ENCODE peak calls at places on chromosomes 16 and 17, in five cellular contexts. B is HepG2, F is A549, C is GM12878, R is K562. L is an unnamed sample.

GRCh38 chr16:85471469-85472431 is 141.4 kb upstream of the GSE1 start:
- DNase-seq in B (no peak), F (no peak), C (no peak), R (no peak), L (no peak)

GRCh38 chr17:35051183-35051578 is 12.3 kb downstream of the RFFL start:
- DNase-seq in B (peak; percentile 81), F (no peak), C (no peak), R (peak; percentile 13), L (no peak)

GRCh38 chr17:2075336-2076056 is 20.6 kb downstream of the HIC1 start:
- DNase-seq in B (no peak), F (no peak), C (no peak), R (no peak), L (peak; percentile 53)

GRCh38 chr16:65044861-65045260 is 77.0 kb downstream of the CDH11 start:
- DNase-seq in B (no peak), F (no peak), C (no peak), R (no peak), L (no peak)

GRCh38 chr16:11497851-11498289 is 88.8 kb downstream of the LITAF start:
- DNase-seq in B (peak; percentile 75), F (no peak), C (no peak), R (no peak), L (no peak)

GRCh38 chr17:15469260-15469659 is 1.8 kb upstream of the CDRT4 start:
- DNase-seq in B (no peak), F (no peak), C (no peak), R (no peak), L (no peak)

GRCh38 chr17:82846061-82846691 is 6.4 kb upstream of the ZNF750 start:
- DNase-seq in B (no peak), F (no peak), C (no peak), R (no peak), L (no peak)

GRCh38 chr17:66107731-66108130 is 84.2 kb downstream of the CEP112 start:
- DNase-seq in B (no peak), F (no peak), C (no peak), R (no peak), L (no peak)

GRCh38 chr17:36500745-36501225 is 14.3 kb downstream of the ZNHIT3 start:
- DNase-seq in B (no peak), F (no peak), C (no peak), R (no peak), L (no peak)

GRCh38 chr16:22425036-22425801 is 50.8 kb upstream of the CDR2 start:
- DNase-seq in B (no peak), F (no peak), C (no peak), R (no peak), L (no peak)

GRCh38 chr16:25138130-25138529 is 26.6 kb downstream of the LCMT1 start:
- DNase-seq in B (no peak), F (no peak), C (no peak), R (no peak), L (no peak)

GRCh38 chr17:73952498-73953205 is 250.8 kb upstream of the RPL38 start:
- DNase-seq in B (no peak), F (peak; percentile 82), C (no peak), R (peak; percentile 58), L (peak; percentile 71)

GRCh38 chr17:60147553-60148241 is 2.1 kb upstream of the CA4 start:
- DNase-seq in B (no peak), F (no peak), C (no peak), R (no peak), L (no peak)

GRCh38 chr16:84368327-84368996 is at the start of gene ATP2C2:
- DNase-seq in B (no peak), F (no peak), C (no peak), R (peak; percentile 36), L (peak; percentile 93)

GRCh38 chr17:74821655-74822328 is 37.9 kb downstream of the GRIN2C start:
- DNase-seq in B (no peak), F (no peak), C (no peak), R (no peak), L (no peak)

GRCh38 chr17:65064452-65065019 is 8.0 kb upstream of the GNA13 start:
- DNase-seq in B (peak; percentile 88), F (peak; percentile 32), C (no peak), R (no peak), L (no peak)

GRCh38 chr17:44829558-44830358 is at the start of gene GJC1:
- DNase-seq in B (no peak), F (peak; percentile 49), C (no peak), R (peak; percentile 71), L (peak; percentile 85)
- TF ChIP-seq JUNB in B (no peak), F (no peak), C (no peak), R (no peak), L (no peak)

GRCh38 chr16:26645629-26646028 is 421.1 kb upstream of the C16orf82 start:
- DNase-seq in B (no peak), F (no peak), C (no peak), R (peak; percentile 43), L (peak; percentile 71)
- TF ChIP-seq JUNB in B (no peak), F (no peak), C (no peak), R (no peak), L (no peak)

GRCh38 chr17:51060396-51060795 is 60.3 kb downstream of the SPAG9 start:
- DNase-seq in B (no peak), F (no peak), C (no peak), R (no peak), L (no peak)
- TF ChIP-seq JUNB in B (no peak), F (no peak), C (no peak), R (no peak), L (no peak)

GRCh38 chr16:70593544-70593943 is 52.8 kb upstream of the IL34 start:
- DNase-seq in B (no peak), F (no peak), C (no peak), R (no peak), L (no peak)

GRCh38 chr16:70597135-70597534 is 49.2 kb upstream of the IL34 start:
- DNase-seq in B (no peak), F (no peak), C (no peak), R (no peak), L (no peak)

GRCh38 chr16:70591609-70592008 is 54.8 kb upstream of the IL34 start:
- DNase-seq in B (no peak), F (no peak), C (no peak), R (no peak), L (no peak)

GRCh38 chr16:70592106-70592571 is 54.2 kb upstream of the IL34 start:
- DNase-seq in B (no peak), F (no peak), C (no peak), R (no peak), L (no peak)

GRCh38 chr16:70594569-70594968 is 51.8 kb upstream of the IL34 start:
- DNase-seq in B (no peak), F (no peak), C (no peak), R (no peak), L (no peak)
- TF ChIP-seq JUNB in B (no peak), F (no peak), C (no peak), R (no peak), L (no peak)

GRCh38 chr17:58335779-58336455 is 7.3 kb upstream of the TSPOAP1 start:
- DNase-seq in B (peak; percentile 63), F (no peak), C (peak; percentile 76), R (no peak), L (no peak)

GRCh38 chr17:58337600-58338453 is 9.2 kb upstream of the TSPOAP1 start:
- DNase-seq in B (peak; percentile 82), F (no peak), C (peak; percentile 90), R (peak; percentile 60), L (peak; percentile 92)

GRCh38 chr17:58338454-58338841 is 9.9 kb upstream of the TSPOAP1 start:
- DNase-seq in B (no peak), F (no peak), C (no peak), R (no peak), L (no peak)

GRCh38 chr17:58336456-58337094 is 8.0 kb upstream of the TSPOAP1 start:
- DNase-seq in B (no peak), F (no peak), C (no peak), R (no peak), L (no peak)

DNA sequence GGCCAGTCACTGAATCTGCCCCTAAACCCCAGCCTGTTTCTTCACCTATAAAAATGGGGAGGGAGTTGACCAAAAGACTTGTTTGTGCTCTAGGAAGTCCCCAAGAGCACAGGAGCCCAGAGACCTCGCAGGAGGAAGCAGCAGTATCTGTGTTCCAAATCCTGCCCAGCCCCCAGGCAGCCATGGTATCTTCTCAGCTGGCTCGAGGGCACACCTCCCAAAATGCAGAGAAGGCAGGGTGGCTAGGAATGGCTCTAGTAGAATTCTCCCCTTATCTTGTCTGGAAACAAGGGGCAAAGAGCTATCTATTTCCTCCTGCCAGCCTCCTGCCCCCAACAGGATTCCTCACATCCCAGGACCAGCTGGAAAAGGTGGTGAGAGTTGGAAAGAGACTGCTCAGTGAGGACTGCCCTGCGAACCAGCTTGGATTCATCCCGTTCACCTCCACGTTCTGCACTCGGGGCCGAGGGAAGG is 8.6 kb upstream of the TSPOAP1 start:
- DNase-seq in B (no peak), F (no peak), C (no peak), R (no peak), L (peak; percentile 17)
- TF ChIP-seq JUNB in B (no peak), F (no peak), C (no peak), R (no peak), L (no peak)

GRCh38 chr16:70437017-70437581 is 1.8 kb downstream of the ST3GAL2 start:
- DNase-seq in B (peak; percentile 57), F (no peak), C (no peak), R (peak; percentile 64), L (peak; percentile 82)
- TF ChIP-seq JUNB in B (no peak), F (no peak), C (no peak), R (no peak), L (no peak)

GRCh38 chr16:89845417-89845816 is 17.1 kb downstream of the SPIRE2 start:
- DNase-seq in B (no peak), F (no peak), C (no peak), R (no peak), L (no peak)

GRCh38 chr16:89842471-89843408 is 14.5 kb downstream of the SPIRE2 start:
- DNase-seq in B (peak; percentile 87), F (no peak), C (no peak), R (no peak), L (no peak)

GRCh38 chr16:89844739-89845339 is 16.6 kb downstream of the SPIRE2 start:
- DNase-seq in B (no peak), F (no peak), C (no peak), R (no peak), L (no peak)

GRCh38 chr16:89843409-89844350 is 15.4 kb downstream of the SPIRE2 start:
- DNase-seq in B (no peak), F (no peak), C (no peak), R (no peak), L (no peak)

DNA sequence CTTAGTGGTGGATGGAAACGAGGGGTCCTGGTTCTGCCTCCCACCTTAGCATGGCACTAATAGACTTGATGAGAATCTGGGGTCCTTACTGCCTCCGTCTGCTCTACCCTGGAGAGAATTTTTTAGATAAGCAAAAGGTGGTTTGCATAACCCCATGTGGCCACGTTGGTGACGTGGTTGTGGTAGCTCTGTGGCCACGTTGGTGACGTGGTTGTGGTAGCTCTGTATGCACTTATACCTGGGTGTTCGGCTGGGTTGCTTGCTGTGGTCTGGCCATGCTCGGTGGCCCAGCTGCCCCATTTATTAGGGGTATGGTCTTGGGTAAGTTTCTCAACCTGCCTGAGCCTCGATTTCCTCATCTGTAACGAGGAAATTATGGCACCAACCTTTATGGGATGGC is 13.0 kb downstream of the SPIRE2 start:
- DNase-seq in B (no peak), F (no peak), C (no peak), R (no peak), L (no peak)
- TF ChIP-seq JUNB in B (no peak), F (no peak), C (no peak), R (no peak), L (no peak)